ENCODE peak calls at places on chromosomes 5 and 9, in eight cellular contexts. I is testis, U is uterus, J is IMR-90, B is PC-3, P is MM.1S, N is stomach, M is heart left ventricle. O is an unnamed sample.
A peak's percentile ranks its signal among the peaks of the same experiment; 100 is the strongest.

GRCh38 chr5:14190194-14191164 is 47.3 kb downstream of the TRIO start:
- DNase-seq in B (peak; percentile 99), J (peak; percentile 99), M (no peak), N (no peak), I (no peak), P (no peak), U (no peak), O (no peak)

GRCh38 chr9:129385615-129385934 is 207.5 kb upstream of the IER5L start:
- DNase-seq in M (no peak), P (no peak), J (no peak), U (peak; percentile 4), I (no peak), N (no peak), B (no peak), O (no peak)

GRCh38 chr9:79572032-79572890 is 496 bp downstream of the TLE4 start:
- DNase-seq in J (peak; percentile 40), P (peak; percentile 48), I (peak; percentile 35), U (peak; percentile 46), M (peak; percentile 36), B (peak; percentile 39), N (peak; percentile 59), O (peak; percentile 83)

GRCh38 chr5:180216646-180217171 is 7.7 kb upstream of the RASGEF1C start:
- DNase-seq in J (no peak), N (no peak), U (no peak), M (no peak), B (no peak), I (no peak), P (no peak), O (peak; percentile 42)

GRCh38 chr5:72281764-72282499 is 38.1 kb downstream of the MRPS27 start:
- DNase-seq in J (peak; percentile 91), P (no peak), M (no peak), B (no peak), I (no peak), N (no peak), U (no peak), O (no peak)

GRCh38 chr9:15147471-15147870 is 159.5 kb downstream of the TTC39B start:
- DNase-seq in J (no peak), M (no peak), U (no peak), P (no peak), N (no peak), I (no peak), B (no peak), O (no peak)

GRCh38 chr9:1969898-1970297 is 45.2 kb upstream of the SMARCA2 start:
- DNase-seq in J (no peak), B (no peak), I (no peak), U (no peak), M (no peak), N (no peak), P (no peak), O (no peak)

GRCh38 chr9:97889941-97890557 is 32.3 kb downstream of the TRMO start:
- DNase-seq in B (peak; percentile 41), N (peak; percentile 45), I (peak; percentile 49), P (peak; percentile 42), M (peak; percentile 31), U (no peak), J (no peak), O (peak; percentile 74)

GRCh38 chr5:144028058-144028457 is 142.4 kb downstream of the YIPF5 start:
- DNase-seq in N (no peak), U (peak; percentile 26), I (no peak), B (no peak), M (peak; percentile 53), J (peak; percentile 51), P (no peak), O (no peak)

GRCh38 chr5:34411470-34412346 is 244.4 kb upstream of the RAI14 start:
- DNase-seq in N (no peak), M (peak; percentile 25), I (no peak), J (peak; percentile 47), U (no peak), B (no peak), P (no peak), O (no peak)

DNA sequence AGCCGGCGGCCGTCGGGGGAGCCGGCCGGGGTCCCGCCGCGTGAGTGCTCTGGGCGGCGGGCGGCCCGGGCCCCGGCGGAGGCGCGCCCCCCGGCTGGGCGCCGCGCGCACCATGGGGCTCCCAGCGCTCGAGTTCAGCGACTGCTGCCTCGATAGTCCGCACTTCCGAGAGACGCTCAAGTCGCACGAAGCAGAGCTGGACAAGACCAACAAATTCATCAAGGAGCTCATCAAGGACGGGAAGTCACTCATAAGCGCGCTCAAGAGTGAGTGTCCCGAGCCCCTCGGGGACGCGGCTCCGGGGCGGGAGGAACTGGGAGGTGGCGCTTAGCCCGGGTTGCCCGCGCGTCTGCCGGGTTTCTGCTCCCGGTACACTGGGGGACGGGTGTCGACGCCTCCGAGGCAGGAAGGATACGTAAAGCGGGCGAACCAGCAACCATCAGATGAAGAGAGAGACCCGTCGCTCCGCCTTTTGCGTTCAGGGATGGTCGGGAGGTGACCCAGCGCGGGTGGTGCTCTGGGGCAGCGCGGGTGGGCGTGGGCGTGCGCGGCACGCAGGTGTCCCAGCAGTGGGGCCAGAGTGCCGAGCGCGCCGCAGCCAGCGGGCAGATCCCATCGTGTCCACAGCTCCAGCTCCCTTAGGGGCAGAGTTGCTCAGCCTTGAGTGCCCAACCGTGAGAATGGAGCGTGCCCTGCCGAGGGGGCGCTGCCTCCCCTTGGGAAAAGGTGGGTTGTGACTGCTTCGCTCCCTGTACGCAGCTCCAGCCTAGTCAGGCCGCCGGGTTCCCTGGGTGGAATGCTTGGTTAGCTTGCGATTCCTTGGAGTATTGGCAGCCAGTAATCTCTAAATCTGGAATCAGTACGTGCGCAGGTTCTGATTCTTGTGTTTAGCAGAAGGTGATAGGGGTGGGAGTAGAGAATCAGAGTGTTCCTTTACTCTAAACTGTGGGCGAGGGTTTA is 753 bp downstream of the ARHGAP26 start:
- DNase-seq in U (peak; percentile 51), M (peak; percentile 65), B (peak; percentile 49), P (peak; percentile 50), I (peak; percentile 64), N (peak; percentile 64), J (no peak), O (peak; percentile 84)
- TF ChIP-seq CTCF in U (no peak), M (peak; percentile 31), B (peak; percentile 36), P (peak; percentile 24), I (no peak), N (no peak), J (peak; percentile 15), O (peak; percentile 14)

GRCh38 chr9:95017062-95017461 is 290.6 kb downstream of the AOPEP start:
- DNase-seq in B (no peak), P (no peak), I (no peak), M (no peak), J (peak; percentile 73), N (no peak), U (no peak), O (no peak)
- H3K27ac ChIP-seq in B (peak overlapping the region; percentile 99), P (no peak overlapping the region), I (no peak overlapping the region), M (peak overlapping the region; percentile 73), J (peak overlapping the region; percentile 78), N (peak overlapping the region; percentile 80), U (peak overlapping the region; percentile 60), O (no peak overlapping the region)

DNA sequence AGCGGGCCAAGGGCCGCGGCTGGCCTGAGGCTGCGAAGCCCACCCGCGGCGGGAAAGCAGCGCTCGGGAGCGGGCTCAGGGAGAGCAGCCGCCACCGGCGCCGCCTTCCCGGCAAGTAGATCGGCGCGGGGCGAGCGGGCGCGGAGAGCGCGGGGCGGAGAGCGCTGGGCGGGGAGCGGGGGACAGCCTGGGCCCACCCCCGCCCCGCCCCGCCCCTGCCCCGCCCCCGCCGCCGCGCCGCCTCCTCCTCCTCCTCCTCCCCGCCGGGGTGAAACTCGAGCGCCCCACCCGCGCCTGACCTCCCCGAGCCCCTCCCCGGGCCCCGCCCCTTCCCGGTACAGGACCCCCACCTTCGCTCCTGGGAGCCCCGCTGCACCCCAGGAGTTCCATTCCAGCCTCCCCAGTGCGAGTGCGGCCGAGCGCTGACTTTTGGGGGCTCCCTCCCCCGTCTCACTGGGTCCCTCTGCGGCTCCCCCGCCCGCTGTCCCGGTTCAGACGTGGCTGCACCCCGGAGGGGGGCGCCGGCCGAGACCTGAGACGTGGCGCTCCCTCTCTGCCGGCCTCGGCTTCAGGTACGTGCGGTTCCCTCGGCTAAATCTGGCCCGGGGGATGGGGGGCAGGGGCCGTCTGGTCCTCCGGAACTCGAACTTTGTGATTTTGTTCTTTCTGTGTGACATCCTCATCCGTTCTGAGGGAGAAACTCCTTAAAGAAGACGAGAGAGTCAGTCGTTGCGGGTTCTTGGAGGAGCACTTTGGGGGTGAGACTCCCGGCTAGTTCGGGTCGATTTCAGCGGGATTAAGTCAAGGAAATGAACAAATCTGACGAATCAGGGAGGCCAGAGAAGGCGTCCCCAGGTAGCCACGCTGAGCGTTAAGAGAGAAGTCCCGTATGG is at the start of gene SEMA5A:
- DNase-seq in U (peak; percentile 75), J (peak; percentile 66), M (peak; percentile 82), B (peak; percentile 69), P (peak; percentile 78), N (peak; percentile 72), I (peak; percentile 64), O (peak; percentile 90)
- H3K4me3 ChIP-seq in U (peak within 1 kb of the TSS; percentile 73), J (peak within 1 kb of the TSS; percentile 94), M (peak within 1 kb of the TSS; percentile 91), B (peak within 1 kb of the TSS; percentile 76), P (peak within 1 kb of the TSS; percentile 88), N (peak within 1 kb of the TSS; percentile 68), I (peak within 1 kb of the TSS; percentile 70), O (peak within 1 kb of the TSS; percentile 56)

GRCh38 chr5:100520348-100520747 is 14.8 kb upstream of the FAM174A start:
- DNase-seq in I (no peak), J (no peak), U (no peak), M (no peak), P (no peak), B (peak; percentile 16), N (no peak), O (no peak)
- TF ChIP-seq CTCF in I (no peak), J (no peak), U (no peak), M (no peak), P (no peak), B (peak; percentile 55), N (no peak), O (no peak)

DNA sequence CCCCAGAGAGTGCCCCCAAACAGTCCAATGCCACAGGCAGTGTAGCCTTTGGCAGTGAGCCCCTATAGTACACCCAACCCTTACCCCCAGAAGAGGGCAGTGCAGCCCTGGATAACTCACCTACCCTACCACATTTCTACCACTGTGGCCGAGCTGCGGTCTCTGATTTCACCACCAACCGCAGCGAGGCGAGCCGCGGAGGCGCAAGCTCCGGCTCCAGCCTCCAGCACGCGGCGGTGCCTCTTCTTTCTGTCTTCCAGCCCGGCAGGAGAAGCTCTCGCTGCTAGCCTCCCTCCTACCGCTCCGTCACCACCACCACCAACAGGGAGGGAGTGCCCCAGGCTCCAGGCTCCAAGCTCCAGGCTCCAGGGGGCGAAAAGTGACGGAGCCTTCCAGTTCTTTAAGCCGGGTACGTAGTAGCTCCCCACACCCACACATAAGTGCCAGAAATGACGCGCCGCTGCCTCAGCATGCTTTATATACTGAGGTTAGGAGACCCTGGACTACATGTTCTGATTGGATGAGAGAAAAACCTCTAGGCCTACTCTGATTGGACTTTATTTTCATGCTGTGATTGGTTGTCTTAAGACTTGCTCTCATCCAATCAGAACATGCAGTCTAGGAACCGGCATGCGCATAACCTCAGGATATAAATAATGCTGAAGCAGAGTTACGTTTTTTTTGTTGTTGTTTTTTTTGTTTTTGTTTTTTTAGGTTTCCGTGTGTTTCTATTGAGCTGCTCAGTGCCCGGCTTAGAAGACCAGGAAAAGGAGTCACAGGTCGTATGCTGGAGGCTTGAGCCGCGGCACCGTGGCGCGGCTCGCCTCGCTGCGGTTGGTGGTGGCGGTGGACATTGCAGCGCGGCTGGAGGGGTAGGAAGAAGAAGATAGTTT is at the start of gene PCAT7:
- DNase-seq in J (no peak), I (peak; percentile 73), U (no peak), P (peak; percentile 87), B (peak; percentile 87), N (peak; percentile 90), M (no peak), O (peak; percentile 83)
- H3K27ac ChIP-seq in J (no peak within 1 kb of the TSS), I (no peak within 1 kb of the TSS), U (no peak within 1 kb of the TSS), P (no peak within 1 kb of the TSS), B (peak within 1 kb of the TSS; percentile 82), N (peak within 1 kb of the TSS; percentile 84), M (no peak within 1 kb of the TSS), O (no peak within 1 kb of the TSS)

GRCh38 chr9:114450181-114450580 is 55.1 kb downstream of the WHRN start:
- DNase-seq in P (no peak), U (no peak), B (no peak), N (no peak), M (no peak), I (no peak), J (no peak), O (peak; percentile 47)
- H3K4me3 ChIP-seq in P (no peak overlapping the region), U (no peak overlapping the region), B (no peak overlapping the region), N (no peak overlapping the region), M (no peak overlapping the region), I (no peak overlapping the region), J (no peak overlapping the region), O (no peak overlapping the region)